ENCODE peak calls at places on chromosomes 11 and 22, in four cellular contexts. G is activated CD4-positive, alpha-beta T cell treated with anti-CD3 and anti-CD28 coated beads for 24 hours; Z is neuronal stem cell; F is posterior cingulate gyrus. O is an unnamed sample.

GRCh38 chr11:83836883-83837654 is 550.9 kb upstream of the CCDC90B start:
- DNase-seq in G (no peak), Z (peak), F (peak), O (peak)

GRCh38 chr22:28332410-28332809 is 347.2 kb downstream of the TTC28 start:
- DNase-seq in G (no peak), Z (no peak), F (no peak), O (no peak)

GRCh38 chr22:20550057-20550817 is 42.8 kb downstream of the MED15 start:
- DNase-seq in G (no peak), Z (no peak), F (no peak), O (no peak)

GRCh38 chr11:110296226-110297081 is at the start of gene RDX:
- DNase-seq in G (peak), Z (peak), F (peak), O (peak)

GRCh38 chr11:28860898-28861297 is 752.7 kb downstream of the METTL15 start:
- DNase-seq in G (no peak), Z (no peak), F (no peak), O (no peak)

GRCh38 chr11:69353696-69354544 is 60.0 kb downstream of the MYEOV start:
- DNase-seq in G (no peak), Z (no peak), F (no peak), O (no peak)

GRCh38 chr11:82872377-82873150 is 27.7 kb downstream of the PRCP start:
- DNase-seq in G (no peak), Z (no peak), F (no peak), O (no peak)

GRCh38 chr11:122069946-122070345 is 46.1 kb downstream of the BLID start:
- DNase-seq in G (no peak), Z (peak), F (peak), O (peak)

GRCh38 chr22:29435236-29435635 is 3.1 kb upstream of the RFPL1 start:
- DNase-seq in G (no peak), Z (no peak), F (no peak), O (no peak)

GRCh38 chr11:69940246-69940610 is 121.0 kb upstream of the FGF3 start:
- DNase-seq in G (no peak), Z (no peak), F (no peak), O (no peak)

GRCh38 chr22:17836977-17837742 is 62.9 kb upstream of the BID start:
- DNase-seq in G (no peak), Z (no peak), F (no peak), O (no peak)

O was measured in occipital lobe.